ENCODE peak calls at places on chromosomes 11 and 22, in six cellular contexts. One of them, this sample, is unnamed.

GRCh38 chr11:118998388-118998717 is 415 bp downstream of the CENATAC start:
- DNase-seq in GM12891: no peak
- DNase-seq in H1: no peak
- DNase-seq in GM12878: no peak
- DNase-seq in K562: no peak
- DNase-seq in HepG2: no peak
- DNase-seq in this sample: no peak

GRCh38 chr11:70243912-70244652 is 26.4 kb upstream of the PPFIA1 start:
- DNase-seq in K562: no peak
- DNase-seq in HepG2: no peak
- DNase-seq in GM12878: no peak
- DNase-seq in H1: no peak
- DNase-seq in GM12891: no peak
- DNase-seq in this sample: no peak

GRCh38 chr22:44341431-44342346 is 28.9 kb upstream of the SHISAL1 start:
- DNase-seq in K562: no peak
- DNase-seq in GM12891: no peak
- DNase-seq in H1: no peak
- DNase-seq in GM12878: no peak
- DNase-seq in HepG2: no peak
- DNase-seq in this sample: no peak

GRCh38 chr22:27985323-27986275 is 66.5 kb upstream of the PITPNB start:
- DNase-seq in HepG2: no peak
- DNase-seq in H1: peak; percentile 31
- DNase-seq in K562: no peak
- DNase-seq in GM12878: no peak
- DNase-seq in GM12891: no peak
- DNase-seq in this sample: no peak

GRCh38 chr11:128956401-128957203 is 13.9 kb upstream of the TP53AIP1 start:
- DNase-seq in GM12891: no peak
- DNase-seq in GM12878: peak; percentile 45
- DNase-seq in K562: peak; percentile 50
- DNase-seq in H1: no peak
- DNase-seq in HepG2: peak; percentile 74
- DNase-seq in this sample: no peak

GRCh38 chr11:3037041-3037944 is 19.9 kb downstream of the CARS1 start:
- DNase-seq in K562: peak; percentile 62
- DNase-seq in GM12891: peak; percentile 45
- DNase-seq in HepG2: peak; percentile 66
- DNase-seq in GM12878: no peak
- DNase-seq in H1: peak; percentile 90
- DNase-seq in this sample: peak; percentile 48

GRCh38 chr22:37032134-37032534 is 12.6 kb downstream of the MPST start:
- DNase-seq in HepG2: no peak
- DNase-seq in GM12891: no peak
- DNase-seq in K562: no peak
- DNase-seq in GM12878: no peak
- DNase-seq in H1: no peak
- DNase-seq in this sample: no peak

GRCh38 chr11:73237471-73238290 is 19.6 kb downstream of the P2RY2 start:
- DNase-seq in HepG2: peak; percentile 95
- DNase-seq in K562: no peak
- DNase-seq in GM12878: no peak
- DNase-seq in H1: no peak
- DNase-seq in GM12891: no peak
- DNase-seq in this sample: no peak

GRCh38 chr22:39090426-39091064 is 6.5 kb upstream of the APOBEC3H start:
- DNase-seq in GM12878: no peak
- DNase-seq in H1: no peak
- DNase-seq in HepG2: no peak
- DNase-seq in K562: no peak
- DNase-seq in GM12891: no peak
- DNase-seq in this sample: no peak

GRCh38 chr11:116606060-116606459 is 166.7 kb downstream of the BUD13 start:
- DNase-seq in GM12878: no peak
- DNase-seq in HepG2: no peak
- DNase-seq in GM12891: no peak
- DNase-seq in H1: no peak
- DNase-seq in K562: no peak
- DNase-seq in this sample: no peak

GRCh38 chr11:12303431-12304149 is 73.8 kb upstream of the PARVA start:
- DNase-seq in GM12878: no peak
- DNase-seq in K562: no peak
- DNase-seq in H1: no peak
- DNase-seq in GM12891: no peak
- DNase-seq in HepG2: no peak
- DNase-seq in this sample: no peak

GRCh38 chr11:73931039-73931645 is 19.7 kb upstream of the DNAJB13 start:
- DNase-seq in HepG2: peak; percentile 50
- DNase-seq in H1: peak; percentile 52
- DNase-seq in K562: peak; percentile 62
- DNase-seq in GM12878: no peak
- DNase-seq in GM12891: no peak
- DNase-seq in this sample: no peak

GRCh38 chr22:37220543-37220968 is 8.3 kb upstream of the SSTR3 start:
- DNase-seq in K562: no peak
- DNase-seq in GM12878: no peak
- DNase-seq in HepG2: no peak
- DNase-seq in GM12891: no peak
- DNase-seq in H1: no peak
- DNase-seq in this sample: no peak

GRCh38 chr11:114111369-114112042 is 52.0 kb downstream of the ZBTB16 start:
- DNase-seq in HepG2: no peak
- DNase-seq in K562: no peak
- DNase-seq in GM12878: no peak
- DNase-seq in GM12891: no peak
- DNase-seq in H1: no peak
- DNase-seq in this sample: no peak

GRCh38 chr22:39658806-39659463 is 88.4 kb downstream of the CACNA1I start:
- DNase-seq in HepG2: no peak
- DNase-seq in GM12878: no peak
- DNase-seq in H1: no peak
- DNase-seq in K562: no peak
- DNase-seq in GM12891: no peak
- DNase-seq in this sample: no peak

GRCh38 chr11:8218840-8219239 is 44.8 kb downstream of the LMO1 start:
- DNase-seq in K562: no peak
- DNase-seq in GM12891: no peak
- DNase-seq in GM12878: no peak
- DNase-seq in HepG2: no peak
- DNase-seq in H1: no peak
- DNase-seq in this sample: no peak
- TF ChIP-seq TAF1 in K562: no peak
- TF ChIP-seq TAF1 in GM12891: no peak
- TF ChIP-seq TAF1 in GM12878: no peak
- TF ChIP-seq TAF1 in HepG2: no peak
- TF ChIP-seq TAF1 in H1: no peak
- TF ChIP-seq TAF1 in this sample: no peak

GRCh38 chr11:34860034-34860433 is 56.1 kb downstream of the APIP start:
- DNase-seq in H1: no peak
- DNase-seq in HepG2: no peak
- DNase-seq in GM12891: no peak
- DNase-seq in K562: no peak
- DNase-seq in GM12878: no peak
- DNase-seq in this sample: no peak
- TF ChIP-seq POLR2AphosphoS5 in H1: no peak
- TF ChIP-seq POLR2AphosphoS5 in HepG2: no peak
- TF ChIP-seq POLR2AphosphoS5 in GM12891: no peak
- TF ChIP-seq POLR2AphosphoS5 in K562: no peak
- TF ChIP-seq POLR2AphosphoS5 in GM12878: no peak
- TF ChIP-seq POLR2AphosphoS5 in this sample: no peak

DNA sequence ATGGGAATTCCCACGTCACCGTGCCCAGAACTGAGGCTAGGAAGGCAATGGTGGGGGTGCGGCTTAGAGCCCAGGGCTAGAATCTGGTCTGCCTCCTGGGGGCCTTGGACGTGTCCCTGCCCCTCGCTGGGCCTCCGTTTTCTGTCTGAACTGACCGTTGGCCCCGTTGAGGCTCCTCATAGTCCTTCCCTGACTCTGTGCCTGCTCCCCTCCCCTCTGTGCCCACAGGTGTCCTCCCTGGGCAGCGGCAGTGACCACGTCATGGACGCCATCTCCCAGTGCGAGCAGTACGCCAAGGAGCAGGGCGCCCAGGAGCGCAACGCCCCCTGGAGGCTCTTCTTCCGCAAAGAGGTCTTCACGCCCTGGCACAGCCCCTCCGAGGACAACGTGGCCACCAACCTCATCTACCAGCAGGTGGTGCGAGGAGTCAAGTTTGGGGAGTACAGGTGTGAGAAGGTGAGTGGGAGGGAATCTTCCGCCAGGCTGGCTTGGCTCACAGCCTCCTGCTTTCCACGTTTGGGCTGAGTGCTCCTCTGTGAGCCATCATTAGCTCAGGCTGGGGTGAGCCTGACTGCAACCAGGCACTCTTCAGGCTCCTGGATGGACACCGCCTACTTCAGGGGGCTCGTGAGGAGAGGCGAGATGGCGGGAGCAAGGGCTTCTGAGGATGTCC is 63.9 kb downstream of the MYO7A start:
- DNase-seq in H1: peak; percentile 92
- DNase-seq in GM12891: peak; percentile 70
- DNase-seq in HepG2: peak; percentile 41
- DNase-seq in GM12878: no peak
- DNase-seq in K562: peak; percentile 88
- DNase-seq in this sample: no peak
- TF ChIP-seq POLR2A in H1: no peak
- TF ChIP-seq POLR2A in GM12891: no peak
- TF ChIP-seq POLR2A in HepG2: no peak
- TF ChIP-seq POLR2A in GM12878: no peak
- TF ChIP-seq POLR2A in K562: no peak
- TF ChIP-seq POLR2A in this sample: no peak

DNA sequence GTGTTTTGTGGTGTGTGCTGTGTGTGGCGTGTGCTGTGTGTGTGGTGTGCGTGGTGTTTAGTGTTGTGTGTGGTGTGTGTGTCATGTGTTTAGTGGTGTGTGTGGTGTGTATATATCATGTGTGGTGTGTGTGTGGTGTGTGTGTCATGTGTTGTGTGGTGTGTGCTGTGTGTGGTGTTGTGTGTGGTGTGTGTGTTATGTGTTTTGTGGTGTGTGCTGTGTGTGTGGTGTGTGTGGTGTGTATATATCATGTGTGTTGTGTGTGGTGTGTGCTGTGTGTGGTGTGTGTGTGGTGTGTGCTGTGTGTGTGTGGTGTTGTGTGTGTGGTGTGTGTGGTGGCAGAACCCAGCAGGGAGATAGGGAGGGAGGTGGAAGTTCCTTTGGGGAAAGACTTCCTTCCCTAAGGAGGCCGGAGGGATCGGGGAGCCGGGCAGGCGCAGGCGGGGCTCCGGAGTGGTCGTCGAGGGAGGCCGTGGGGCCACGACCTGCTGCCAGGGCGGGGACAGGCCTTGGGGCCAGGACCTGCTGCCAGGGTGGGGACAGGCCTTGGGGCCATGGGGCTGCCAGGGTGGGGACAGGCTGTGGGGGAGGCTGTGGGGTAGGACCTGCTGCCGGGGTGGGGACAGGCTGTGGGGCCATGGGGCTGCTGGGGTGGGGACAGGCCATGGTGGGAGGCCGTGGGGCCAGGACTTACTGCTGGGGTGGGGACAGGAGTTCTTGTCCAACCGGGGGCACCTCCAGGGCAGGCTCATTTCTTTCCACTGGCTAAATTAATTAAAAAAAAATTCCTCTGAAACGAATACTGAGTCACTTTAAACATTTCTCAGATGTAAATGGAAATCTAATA is 15.2 kb downstream of the PIM3 start:
- DNase-seq in K562: peak; percentile 36
- DNase-seq in H1: peak; percentile 54
- DNase-seq in GM12878: no peak
- DNase-seq in HepG2: no peak
- DNase-seq in GM12891: no peak
- DNase-seq in this sample: peak; percentile 55
- TF ChIP-seq TAF1 in K562: no peak
- TF ChIP-seq TAF1 in H1: no peak
- TF ChIP-seq TAF1 in GM12878: no peak
- TF ChIP-seq TAF1 in HepG2: no peak
- TF ChIP-seq TAF1 in GM12891: no peak
- TF ChIP-seq TAF1 in this sample: no peak

DNA sequence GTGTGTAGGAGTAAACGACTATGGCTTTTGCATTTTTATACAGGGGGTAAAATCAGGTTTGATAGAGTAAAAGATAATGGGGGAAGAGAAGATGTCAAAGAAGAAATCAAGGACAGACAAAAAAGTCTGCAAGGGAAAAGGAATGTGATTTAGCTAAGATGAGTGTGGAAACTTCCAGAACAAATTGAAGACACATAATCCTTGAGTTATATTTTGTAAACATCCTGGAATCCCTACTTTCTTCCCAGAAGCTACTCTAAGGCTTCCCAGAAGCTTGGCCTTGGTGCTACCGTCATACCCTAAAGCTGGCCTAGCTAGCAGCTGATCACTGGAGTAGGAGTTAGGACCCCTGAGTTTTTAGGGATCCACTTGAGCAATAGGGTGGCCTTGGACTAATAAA is 82.4 kb downstream of the BLID start:
- DNase-seq in GM12878: no peak
- DNase-seq in HepG2: no peak
- DNase-seq in K562: no peak
- DNase-seq in GM12891: no peak
- DNase-seq in H1: no peak
- DNase-seq in this sample: no peak
- TF ChIP-seq POLR2AphosphoS5 in GM12878: no peak
- TF ChIP-seq POLR2AphosphoS5 in HepG2: no peak
- TF ChIP-seq POLR2AphosphoS5 in K562: no peak
- TF ChIP-seq POLR2AphosphoS5 in GM12891: no peak
- TF ChIP-seq POLR2AphosphoS5 in H1: no peak
- TF ChIP-seq POLR2AphosphoS5 in this sample: no peak

DNA sequence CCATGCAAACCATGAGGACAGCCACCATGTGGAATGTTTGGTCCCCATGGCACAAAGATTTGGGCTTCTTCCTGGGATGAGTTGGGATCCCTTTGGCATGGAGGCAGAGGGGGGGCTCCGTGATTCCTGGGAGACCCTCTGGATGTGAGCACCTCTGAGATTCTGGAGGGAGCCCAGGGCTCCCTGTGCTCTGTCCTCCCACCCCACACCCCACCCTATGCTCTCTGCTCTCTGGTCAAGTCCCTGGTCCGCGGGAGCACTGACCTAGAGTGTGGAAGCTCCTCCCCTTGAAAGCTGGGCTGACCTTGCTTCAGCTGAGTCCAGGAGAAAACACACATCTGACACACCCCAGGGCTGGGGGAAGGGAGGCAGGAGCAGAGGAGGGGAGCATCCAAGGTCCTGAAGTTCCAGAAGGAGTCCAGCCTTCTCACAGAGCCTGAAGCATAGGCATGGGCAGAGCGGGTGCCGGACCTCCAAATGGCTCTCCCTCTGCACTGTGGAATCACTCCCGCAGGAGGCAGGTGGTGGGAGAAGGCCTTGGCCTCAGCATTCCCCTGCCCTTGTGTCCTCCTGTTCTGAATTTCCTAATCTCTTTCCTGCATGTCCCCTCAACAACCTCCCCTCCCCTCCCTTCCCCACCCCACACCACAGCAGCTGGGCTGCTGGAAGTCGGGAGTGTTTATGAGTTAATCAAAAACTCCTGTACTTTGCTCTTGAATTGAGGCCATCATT is 25.7 kb upstream of the OAF start:
- DNase-seq in GM12891: no peak
- DNase-seq in HepG2: peak; percentile 93
- DNase-seq in GM12878: no peak
- DNase-seq in H1: peak; percentile 41
- DNase-seq in K562: no peak
- DNase-seq in this sample: no peak
- TF ChIP-seq POLR2A in GM12891: no peak
- TF ChIP-seq POLR2A in HepG2: peak; percentile 33
- TF ChIP-seq POLR2A in GM12878: no peak
- TF ChIP-seq POLR2A in H1: no peak
- TF ChIP-seq POLR2A in K562: no peak
- TF ChIP-seq POLR2A in this sample: no peak

This sample was measured in GM12892.